ENCODE peak calls at places on chromosomes 6 and 20, in six cellular contexts. C, G, W, E, Q and V are unnamed samples.

GRCh38 chr20:62355527-62356142 is 11.5 kb downstream of the LAMA5 start:
- DNase-seq in C (no peak), G (no peak), W (peak; percentile 51), E (no peak), Q (no peak), V (peak; percentile 71)

GRCh38 chr20:20261159-20261558 is 106.7 kb upstream of the INSM1 start:
- DNase-seq in C (no peak), G (no peak), W (no peak), E (no peak), Q (no peak), V (no peak)

GRCh38 chr6:96499781-96500180 is 21.8 kb upstream of the UFL1 start:
- DNase-seq in C (no peak), G (no peak), W (no peak), E (no peak), Q (no peak), V (no peak)

GRCh38 chr6:163288915-163289314 is 125.6 kb upstream of the QKI start:
- DNase-seq in C (no peak), G (no peak), W (no peak), E (no peak), Q (no peak), V (no peak)

GRCh38 chr20:12113075-12113467 is 195.4 kb downstream of the BTBD3 start:
- DNase-seq in C (no peak), G (no peak), W (no peak), E (no peak), Q (no peak), V (no peak)

GRCh38 chr6:132511836-132512230 is 1.1 kb downstream of the STX7 start:
- DNase-seq in C (no peak), G (no peak), W (no peak), E (no peak), Q (no peak), V (no peak)

GRCh38 chr6:147063469-147064031 is 140.7 kb upstream of the STXBP5 start:
- DNase-seq in C (no peak), G (peak; percentile 89), W (peak; percentile 78), E (no peak), Q (no peak), V (peak; percentile 71)

GRCh38 chr20:11919046-11919445 is 1.4 kb downstream of the BTBD3 start:
- DNase-seq in C (no peak), G (peak; percentile 47), W (no peak), E (no peak), Q (no peak), V (no peak)

GRCh38 chr6:129501401-129502051 is 208.5 kb downstream of the ARHGAP18 start:
- DNase-seq in C (no peak), G (peak; percentile 96), W (peak; percentile 97), E (no peak), Q (no peak), V (peak; percentile 88)

GRCh38 chr6:70312165-70312564 is 9.3 kb upstream of the COL9A1 start:
- DNase-seq in C (no peak), G (peak; percentile 78), W (peak; percentile 65), E (no peak), Q (no peak), V (peak; percentile 37)

GRCh38 chr6:22497299-22497698 is 72.1 kb upstream of the HDGFL1 start:
- DNase-seq in C (no peak), G (no peak), W (no peak), E (no peak), Q (no peak), V (no peak)

GRCh38 chr6:39983193-39983592 is 48.9 kb upstream of the MOCS1 start:
- DNase-seq in C (no peak), G (no peak), W (no peak), E (no peak), Q (no peak), V (no peak)

GRCh38 chr6:39982720-39983119 is 48.5 kb upstream of the MOCS1 start:
- DNase-seq in C (no peak), G (no peak), W (no peak), E (no peak), Q (no peak), V (no peak)

GRCh38 chr6:39978240-39978639 is 44.0 kb upstream of the MOCS1 start:
- DNase-seq in C (no peak), G (no peak), W (no peak), E (no peak), Q (no peak), V (no peak)

GRCh38 chr6:39979461-39980328 is 45.4 kb upstream of the MOCS1 start:
- DNase-seq in C (no peak), G (no peak), W (no peak), E (no peak), Q (no peak), V (no peak)

DNA sequence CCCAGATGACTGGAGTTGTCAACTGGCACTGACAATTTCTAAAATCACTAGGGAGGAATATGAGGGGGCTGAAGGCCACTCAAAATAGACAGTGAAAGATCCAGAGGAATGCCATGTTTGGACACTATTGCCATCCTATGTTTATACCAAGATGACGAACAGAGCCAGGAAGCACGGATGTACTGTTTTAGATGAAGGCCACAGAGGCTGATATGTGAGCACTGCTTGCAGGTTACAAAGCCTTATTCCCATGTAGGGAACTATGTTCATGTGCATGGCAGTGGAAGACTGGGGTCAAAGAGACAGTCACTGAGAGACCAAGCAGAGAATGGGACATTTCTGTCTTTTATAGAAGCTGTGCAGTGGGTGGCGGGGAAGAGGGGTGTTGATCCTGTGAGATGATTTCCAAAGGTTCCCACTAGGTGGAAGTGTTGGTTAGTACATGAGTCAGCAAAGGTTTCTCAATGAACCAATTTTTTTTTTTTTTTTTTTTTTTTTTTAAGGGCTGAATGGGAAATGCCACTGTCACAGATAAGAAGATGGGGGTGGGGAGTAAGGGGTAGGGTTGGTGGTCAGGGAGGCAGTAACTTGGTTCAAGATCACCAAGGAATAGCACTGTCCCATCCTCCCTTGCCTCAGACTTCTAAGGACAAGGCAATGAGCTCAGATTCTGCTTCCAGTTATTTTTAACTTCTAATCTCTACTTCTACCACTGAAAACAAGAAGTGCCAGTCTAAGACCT is 46.7 kb upstream of the MOCS1 start:
- DNase-seq in C (peak; percentile 48), G (peak; percentile 57), W (peak; percentile 79), E (peak; percentile 41), Q (peak; percentile 48), V (peak; percentile 78)
- H2BK15ac ChIP-seq in C (no peak overlapping the region), G (no peak overlapping the region), W (no peak overlapping the region), E (no peak overlapping the region), Q (no peak overlapping the region), V (no peak overlapping the region)

GRCh38 chr20:57051096-57051495 is 215.3 kb downstream of the BMP7 start:
- DNase-seq in C (no peak), G (no peak), W (no peak), E (no peak), Q (no peak), V (no peak)

GRCh38 chr20:57053067-57053466 is 213.4 kb downstream of the BMP7 start:
- DNase-seq in C (no peak), G (no peak), W (no peak), E (no peak), Q (no peak), V (no peak)

GRCh38 chr20:57047281-57048026 is 219.0 kb downstream of the BMP7 start:
- DNase-seq in C (no peak), G (no peak), W (peak; percentile 29), E (no peak), Q (no peak), V (no peak)

GRCh38 chr20:57048027-57048869 is 218.2 kb downstream of the BMP7 start:
- DNase-seq in C (peak; percentile 27), G (no peak), W (peak; percentile 58), E (peak; percentile 76), Q (peak; percentile 79), V (peak; percentile 81)

DNA sequence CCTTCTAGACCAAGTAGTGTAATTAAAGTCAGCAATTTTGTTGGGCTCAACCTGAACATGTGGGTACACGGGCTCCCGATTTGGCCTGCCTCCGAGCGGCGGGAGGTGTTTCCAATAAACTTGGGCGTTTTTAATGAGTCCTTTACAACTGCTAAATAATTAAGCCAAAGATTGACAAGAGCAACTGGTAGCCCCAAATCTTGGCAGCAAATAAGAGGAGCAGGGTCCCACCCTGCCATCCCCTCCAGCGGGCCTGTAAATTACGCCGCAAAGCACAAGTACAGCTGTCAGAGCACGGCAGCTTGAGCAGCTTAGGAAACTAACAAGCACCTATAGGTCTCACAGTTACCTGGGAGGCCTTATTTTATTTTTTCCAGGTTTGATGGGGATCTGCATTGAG is 217.1 kb downstream of the BMP7 start:
- DNase-seq in C (no peak), G (no peak), W (no peak), E (no peak), Q (no peak), V (no peak)
- H2AK5ac ChIP-seq in C (no peak overlapping the region), G (no peak overlapping the region), W (no peak overlapping the region), E (no peak overlapping the region), Q (no peak overlapping the region), V (no peak overlapping the region)

DNA sequence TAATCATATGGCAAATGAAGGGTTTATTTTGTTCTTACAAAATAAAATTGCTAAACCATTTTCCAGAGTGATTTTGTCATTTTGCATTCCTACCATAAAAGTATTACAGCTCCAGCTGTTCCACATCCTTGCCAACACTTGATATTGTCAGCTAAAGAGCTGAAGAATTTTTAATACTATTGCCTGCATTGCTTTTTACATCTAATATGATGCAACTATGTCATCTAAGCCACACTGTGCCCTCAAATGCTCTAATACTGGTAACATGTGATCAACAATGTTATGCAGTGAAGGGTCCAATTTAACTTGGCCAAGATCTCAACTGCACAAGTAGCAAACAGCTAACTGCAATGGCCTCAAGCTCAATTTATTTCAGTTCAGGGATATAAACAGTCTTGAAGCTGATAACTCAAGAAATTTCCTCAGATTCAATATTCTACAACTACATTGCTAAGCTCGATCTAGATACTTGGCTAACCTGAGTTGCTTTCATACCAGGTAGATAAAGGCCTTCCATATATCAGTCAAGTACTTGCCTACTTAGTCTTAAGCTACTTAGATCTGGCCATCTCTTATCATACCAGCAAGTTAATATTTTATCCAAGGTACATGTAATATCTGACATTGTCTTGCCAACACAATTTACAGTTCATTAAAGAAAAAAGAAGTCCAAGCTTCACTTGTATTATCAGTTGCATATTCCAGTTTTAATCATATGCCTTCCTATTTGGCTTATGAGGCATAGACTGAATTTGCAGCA is 17.0 kb downstream of the AKIRIN2 start:
- DNase-seq in C (no peak), G (no peak), W (no peak), E (no peak), Q (no peak), V (no peak)
- H3K4me2 ChIP-seq in C (no peak overlapping the region), G (no peak overlapping the region), W (no peak overlapping the region), E (no peak overlapping the region), Q (no peak overlapping the region), V (no peak overlapping the region)

GRCh38 chr6:155519339-155519738 is 63.7 kb upstream of the NOX3 start:
- DNase-seq in C (peak; percentile 29), G (no peak), W (no peak), E (no peak), Q (no peak), V (no peak)

GRCh38 chr6:155524249-155524651 is 68.6 kb upstream of the NOX3 start:
- DNase-seq in C (no peak), G (peak; percentile 76), W (peak; percentile 72), E (no peak), Q (no peak), V (no peak)

GRCh38 chr6:155520078-155520477 is 64.4 kb upstream of the NOX3 start:
- DNase-seq in C (no peak), G (no peak), W (no peak), E (no peak), Q (no peak), V (no peak)

GRCh38 chr6:155523821-155524238 is 68.2 kb upstream of the NOX3 start:
- DNase-seq in C (peak; percentile 36), G (no peak), W (no peak), E (peak; percentile 68), Q (no peak), V (peak; percentile 76)

DNA sequence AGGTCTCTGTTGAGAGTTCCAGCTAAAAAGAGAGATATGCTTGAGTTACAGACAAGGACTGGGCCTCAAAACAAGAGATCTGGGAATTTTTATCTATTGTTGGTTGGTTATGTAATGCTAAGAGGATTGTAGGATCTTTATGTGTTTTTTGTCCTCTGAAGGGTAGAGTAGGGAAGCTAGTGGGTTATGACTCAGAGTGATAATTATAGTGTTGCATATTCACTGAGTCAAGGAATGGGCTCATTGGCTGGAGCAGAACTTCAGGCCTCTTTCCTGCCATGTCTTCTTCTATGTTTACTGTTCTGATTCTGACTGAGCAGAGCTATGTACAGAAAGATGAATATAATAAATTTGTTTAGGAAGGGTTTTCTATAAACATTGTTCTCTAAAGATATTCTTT is 66.1 kb upstream of the NOX3 start:
- DNase-seq in C (no peak), G (peak; percentile 61), W (peak; percentile 42), E (no peak), Q (no peak), V (no peak)
- H2BK15ac ChIP-seq in C (no peak overlapping the region), G (no peak overlapping the region), W (no peak overlapping the region), E (no peak overlapping the region), Q (no peak overlapping the region), V (no peak overlapping the region)